ENCODE peak calls at places on chromosomes 16 and 17, in four cellular contexts. W is left colon, D is iris pigment epithelial cell, Q is HTR-8/SVneo. R is an unnamed sample.

GRCh38 chr17:51650772-51651171 is 390.4 kb downstream of the UTP18 start:
- DNase-seq in W (no peak), D (no peak), Q (no peak), R (no peak)

GRCh38 chr16:85524630-85525463 is 88.3 kb upstream of the GSE1 start:
- DNase-seq in W (no peak), D (peak), Q (no peak), R (no peak)

GRCh38 chr16:89103156-89103555 is 9.5 kb downstream of the ACSF3 start:
- DNase-seq in W (peak), D (no peak), Q (no peak), R (peak)

GRCh38 chr16:83717308-83717707 is 90.5 kb upstream of the HSBP1 start:
- DNase-seq in W (no peak), D (no peak), Q (peak), R (no peak)

GRCh38 chr16:30543067-30543466 is 8.4 kb upstream of the ZNF747 start:
- DNase-seq in W (no peak), D (no peak), Q (no peak), R (no peak)

GRCh38 chr17:300881-301280 is 51.7 kb downstream of the RPH3AL start:
- DNase-seq in W (no peak), D (no peak), Q (no peak), R (no peak)

GRCh38 chr16:56609463-56609921 is 1.1 kb downstream of the MT2A start:
- DNase-seq in W (peak), D (peak), Q (no peak), R (peak)

GRCh38 chr17:64200080-64201042 is 62.7 kb downstream of the TEX2 start:
- DNase-seq in W (no peak), D (no peak), Q (no peak), R (no peak)

GRCh38 chr16:57608462-57609113 is 19.8 kb upstream of the ADGRG1 start:
- DNase-seq in W (no peak), D (no peak), Q (no peak), R (no peak)

GRCh38 chr17:54901230-54901847 is 687 bp downstream of the TOM1L1 start:
- DNase-seq in W (peak), D (no peak), Q (peak), R (peak)

GRCh38 chr16:19524356-19524865 is 669 bp downstream of the CCP110 start:
- DNase-seq in W (no peak), D (peak), Q (no peak), R (no peak)

GRCh38 chr17:3890893-3891219 is 2.0 kb downstream of the CAMKK1 start:
- DNase-seq in W (no peak), D (no peak), Q (no peak), R (no peak)

GRCh38 chr17:67733371-67733770 is 15.6 kb downstream of the NOL11 start:
- DNase-seq in W (no peak), D (no peak), Q (no peak), R (no peak)

R was measured in transverse colon.